ENCODE peak calls at places on chromosomes 11 and 22, in five cellular contexts. E is caudate nucleus; V is transverse colon; Q is effector CD4-positive, alpha-beta T cell; O is T-cell. A is an unnamed sample.

GRCh38 chr22:38861170-38861874 is 10.7 kb downstream of the CBX6 start:
- DNase-seq in E (no peak), V (no peak), Q (no peak), O (no peak), A (no peak)

GRCh38 chr22:37208401-37209139 is 3.7 kb downstream of the SSTR3 start:
- DNase-seq in E (no peak), V (no peak), Q (no peak), O (no peak), A (no peak)

GRCh38 chr11:2300290-2300935 is 1.3 kb downstream of the C11orf21 start:
- DNase-seq in E (no peak), V (no peak), Q (no peak), O (peak; percentile 34), A (no peak)

GRCh38 chr11:117319214-117319840 is 3.3 kb upstream of the BACE1 start:
- DNase-seq in E (no peak), V (no peak), Q (no peak), O (no peak), A (no peak)

GRCh38 chr11:925496-926301 is at the start of gene AP2A2:
- DNase-seq in E (no peak), V (peak; percentile 93), Q (peak; percentile 89), O (peak; percentile 87), A (peak; percentile 83)

GRCh38 chr11:75576445-75577049 is 14.5 kb downstream of the SERPINH1 start:
- DNase-seq in E (no peak), V (peak; percentile 61), Q (no peak), O (no peak), A (no peak)

GRCh38 chr22:49827853-49828598 is at the start of gene BRD1:
- DNase-seq in E (no peak), V (peak; percentile 71), Q (peak; percentile 30), O (peak; percentile 51), A (peak; percentile 4)

GRCh38 chr11:134666273-134667174 is 254.5 kb upstream of the B3GAT1 start:
- DNase-seq in E (no peak), V (no peak), Q (no peak), O (no peak), A (no peak)

GRCh38 chr11:11740081-11740702 is 101.6 kb upstream of the USP47 start:
- DNase-seq in E (no peak), V (no peak), Q (no peak), O (no peak), A (no peak)

GRCh38 chr22:28883917-28884753 is 763 bp downstream of the ZNRF3 start:
- DNase-seq in E (no peak), V (peak; percentile 42), Q (peak; percentile 35), O (peak; percentile 47), A (no peak)

GRCh38 chr11:43983221-43983795 is 40.9 kb downstream of the C11orf96 start:
- DNase-seq in E (no peak), V (no peak), Q (no peak), O (no peak), A (no peak)

GRCh38 chr22:29156507-29156906 is 49.2 kb upstream of the EMID1 start:
- DNase-seq in E (no peak), V (no peak), Q (no peak), O (no peak), A (no peak)

GRCh38 chr11:128021304-128022006 is 565.9 kb downstream of the ETS1 start:
- DNase-seq in E (no peak), V (no peak), Q (no peak), O (no peak), A (no peak)

GRCh38 chr22:28544431-28544868 is 135.2 kb downstream of the TTC28 start:
- DNase-seq in E (no peak), V (no peak), Q (no peak), O (no peak), A (no peak)

GRCh38 chr11:1307998-1308744 is 1.3 kb downstream of the TOLLIP start:
- DNase-seq in E (no peak), V (no peak), Q (no peak), O (no peak), A (no peak)

GRCh38 chr11:119483881-119484371 is 61.0 kb upstream of the THY1 start:
- DNase-seq in E (no peak), V (no peak), Q (no peak), O (no peak), A (no peak)

GRCh38 chr11:67576742-67577475 is 6.7 kb upstream of the GSTP1 start:
- DNase-seq in E (no peak), V (no peak), Q (no peak), O (no peak), A (no peak)

GRCh38 chr22:35620624-35621245 is 3.6 kb upstream of the MB start:
- DNase-seq in E (no peak), V (no peak), Q (no peak), O (no peak), A (no peak)

GRCh38 chr11:86476109-86476861 is 101.6 kb downstream of the CCDC81 start:
- DNase-seq in E (no peak), V (peak; percentile 37), Q (no peak), O (no peak), A (no peak)

GRCh38 chr22:45336971-45337431 is 27.3 kb downstream of the FAM118A start:
- DNase-seq in E (no peak), V (peak; percentile 42), Q (no peak), O (peak; percentile 50), A (no peak)

GRCh38 chr11:33310720-33311500 is 53.7 kb downstream of the HIPK3 start:
- DNase-seq in E (no peak), V (no peak), Q (no peak), O (no peak), A (no peak)

GRCh38 chr22:27857441-27857840 is 55.9 kb upstream of the MN1 start:
- DNase-seq in E (no peak), V (no peak), Q (no peak), O (no peak), A (no peak)

GRCh38 chr22:46108564-46109473 is 41.5 kb upstream of the PPARA start:
- DNase-seq in E (no peak), V (peak; percentile 45), Q (no peak), O (no peak), A (no peak)